ENCODE peak calls at places on chromosome 1, in six cellular contexts. J is HCT116, W is GM23338, X is SK-N-SH, L is GM12878, D is Panc1. A is an unnamed sample.

GRCh38 chr1:222798111-222798510 is 16.7 kb upstream of the DISP1 start:
- DNase-seq in J (no peak), W (no peak), X (no peak), L (no peak), D (no peak), A (no peak)

GRCh38 chr1:237838320-237838719 is 52.4 kb downstream of the ZP4 start:
- DNase-seq in J (no peak), W (no peak), X (no peak), L (no peak), D (no peak), A (no peak)

GRCh38 chr1:29586215-29586614 is 349.9 kb downstream of the PTPRU start:
- DNase-seq in J (no peak), W (no peak), X (no peak), L (no peak), D (no peak), A (no peak)

GRCh38 chr1:8394456-8395321 is 76.8 kb downstream of the SLC45A1 start:
- DNase-seq in J (no peak), W (no peak), X (no peak), L (no peak), D (peak; percentile 70), A (no peak)

GRCh38 chr1:169546087-169546995 is 39.9 kb downstream of the F5 start:
- DNase-seq in J (peak; percentile 65), W (peak; percentile 90), X (peak; percentile 14), L (peak; percentile 40), D (peak; percentile 50), A (peak; percentile 28)

GRCh38 chr1:59128784-59129227 is 168.1 kb upstream of the FGGY start:
- DNase-seq in J (no peak), W (peak; percentile 54), X (no peak), L (no peak), D (no peak), A (no peak)

GRCh38 chr1:7702365-7702764 is 68.7 kb upstream of the VAMP3 start:
- DNase-seq in J (no peak), W (peak; percentile 62), X (no peak), L (no peak), D (no peak), A (no peak)

GRCh38 chr1:29639741-29640427 is 403.6 kb downstream of the PTPRU start:
- DNase-seq in J (peak; percentile 58), W (no peak), X (no peak), L (no peak), D (no peak), A (no peak)

GRCh38 chr1:3944621-3944914 is 44.5 kb upstream of the C1orf174 start:
- DNase-seq in J (no peak), W (no peak), X (no peak), L (no peak), D (no peak), A (no peak)

GRCh38 chr1:200654660-200655059 is 15.0 kb downstream of the DDX59 start:
- DNase-seq in J (no peak), W (no peak), X (no peak), L (no peak), D (no peak), A (no peak)

GRCh38 chr1:200658037-200658808 is 11.5 kb downstream of the DDX59 start:
- DNase-seq in J (no peak), W (no peak), X (no peak), L (no peak), D (no peak), A (no peak)

GRCh38 chr1:200660719-200661118 is 9.0 kb downstream of the DDX59 start:
- DNase-seq in J (no peak), W (no peak), X (no peak), L (no peak), D (no peak), A (no peak)

DNA sequence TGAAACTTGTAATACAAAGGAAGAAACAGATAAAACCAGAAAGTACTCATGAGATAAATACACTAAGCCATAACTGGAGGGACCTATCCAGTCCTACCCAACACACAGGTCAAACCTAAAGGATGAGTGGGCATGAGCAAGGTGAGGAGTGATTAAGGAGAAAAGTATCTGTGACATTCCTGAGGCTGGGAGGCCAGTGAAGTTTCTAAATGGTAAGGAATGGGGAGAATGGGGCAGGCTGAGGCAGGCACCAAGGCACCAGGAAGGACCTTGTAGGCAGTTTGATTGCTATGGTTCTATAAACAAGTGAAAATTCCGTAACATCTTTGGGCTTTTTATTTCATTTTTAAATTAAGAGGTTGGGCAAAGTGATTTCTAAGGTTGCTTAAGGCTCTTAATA is 10.4 kb downstream of the DDX59 start:
- DNase-seq in J (peak; percentile 63), W (peak; percentile 36), X (no peak), L (no peak), D (no peak), A (no peak)
- TF ChIP-seq REST in J (no peak), W (no peak), X (no peak), L (no peak), D (no peak), A (no peak)

GRCh38 chr1:54153548-54154439 is 994 bp upstream of the CDCP2 start:
- DNase-seq in J (no peak), W (peak; percentile 64), X (no peak), L (no peak), D (no peak), A (peak; percentile 47)

GRCh38 chr1:54151013-54151412 is 1.8 kb downstream of the CDCP2 start:
- DNase-seq in J (no peak), W (no peak), X (no peak), L (no peak), D (no peak), A (no peak)

GRCh38 chr1:54149734-54150133 is 3.1 kb downstream of the CDCP2 start:
- DNase-seq in J (no peak), W (no peak), X (no peak), L (no peak), D (no peak), A (no peak)

GRCh38 chr1:54156986-54157385 is 4.2 kb upstream of the CDCP2 start:
- DNase-seq in J (no peak), W (no peak), X (no peak), L (no peak), D (no peak), A (no peak)

GRCh38 chr1:54152696-54153095 is at the start of gene CDCP2:
- DNase-seq in J (no peak), W (no peak), X (no peak), L (no peak), D (no peak), A (no peak)
- H3K4me3 ChIP-seq in J (no peak within 1 kb of the TSS), W (no peak within 1 kb of the TSS), X (no peak within 1 kb of the TSS), L (no peak within 1 kb of the TSS), D (no peak within 1 kb of the TSS), A (no peak within 1 kb of the TSS)

GRCh38 chr1:153532769-153533599 is 2.8 kb downstream of the S100A6 start:
- DNase-seq in J (peak; percentile 81), W (peak; percentile 97), X (no peak), L (no peak), D (no peak), A (peak; percentile 79)
- TF ChIP-seq REST in J (no peak), W (no peak), X (no peak), L (no peak), D (no peak), A (no peak)

DNA sequence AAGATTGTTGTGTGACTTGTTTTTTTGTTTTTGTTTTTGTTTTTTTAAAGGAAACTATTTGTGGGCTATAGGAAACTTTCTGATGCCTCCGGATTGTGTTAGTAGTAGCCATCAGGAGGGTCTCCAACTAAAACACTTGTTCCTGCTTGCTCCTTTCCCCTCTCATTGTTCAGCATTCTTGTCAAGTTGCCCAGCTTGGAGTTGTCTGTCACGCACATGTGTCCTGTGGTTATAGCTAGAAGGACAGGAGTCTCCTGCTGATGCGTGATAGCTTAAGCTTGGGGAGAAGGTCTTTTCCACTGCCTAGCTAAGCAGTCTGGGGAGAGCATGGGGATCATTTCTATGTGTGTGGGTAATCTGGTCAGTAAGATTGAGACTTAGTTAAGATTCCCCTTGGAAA is 3.2 kb upstream of the LYPLA2 start:
- DNase-seq in J (no peak), W (no peak), X (no peak), L (no peak), D (no peak), A (no peak)
- H3K4me3 ChIP-seq in J (no peak overlapping the region), W (no peak overlapping the region), X (no peak overlapping the region), L (no peak overlapping the region), D (no peak overlapping the region), A (no peak overlapping the region)

DNA sequence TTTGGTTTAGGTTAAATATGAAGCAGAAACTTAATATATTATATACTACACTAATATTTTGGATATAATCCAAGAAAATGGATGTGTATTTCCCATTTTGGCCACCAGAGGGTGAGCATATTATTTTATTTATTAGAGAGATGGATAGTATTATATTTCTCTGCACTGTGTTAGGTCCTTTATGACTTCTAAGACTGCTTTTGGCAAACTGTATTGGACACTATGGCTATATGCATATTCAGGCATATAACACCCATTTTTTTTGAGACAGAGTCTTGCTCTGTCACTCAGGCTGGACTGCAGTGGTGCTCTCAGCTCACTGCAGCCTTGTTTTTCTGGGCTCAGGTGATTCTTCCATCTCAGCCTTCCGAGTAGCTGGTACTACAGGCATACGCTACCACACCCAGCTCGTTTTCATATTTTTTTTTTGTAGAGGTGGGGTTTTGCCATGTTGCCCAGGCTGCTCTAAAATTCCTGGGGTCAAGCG is 17.8 kb upstream of the PGM1 start:
- DNase-seq in J (peak; percentile 16), W (peak; percentile 44), X (peak; percentile 27), L (no peak), D (peak; percentile 33), A (no peak)
- TF ChIP-seq REST in J (no peak), W (no peak), X (no peak), L (no peak), D (no peak), A (no peak)

DNA sequence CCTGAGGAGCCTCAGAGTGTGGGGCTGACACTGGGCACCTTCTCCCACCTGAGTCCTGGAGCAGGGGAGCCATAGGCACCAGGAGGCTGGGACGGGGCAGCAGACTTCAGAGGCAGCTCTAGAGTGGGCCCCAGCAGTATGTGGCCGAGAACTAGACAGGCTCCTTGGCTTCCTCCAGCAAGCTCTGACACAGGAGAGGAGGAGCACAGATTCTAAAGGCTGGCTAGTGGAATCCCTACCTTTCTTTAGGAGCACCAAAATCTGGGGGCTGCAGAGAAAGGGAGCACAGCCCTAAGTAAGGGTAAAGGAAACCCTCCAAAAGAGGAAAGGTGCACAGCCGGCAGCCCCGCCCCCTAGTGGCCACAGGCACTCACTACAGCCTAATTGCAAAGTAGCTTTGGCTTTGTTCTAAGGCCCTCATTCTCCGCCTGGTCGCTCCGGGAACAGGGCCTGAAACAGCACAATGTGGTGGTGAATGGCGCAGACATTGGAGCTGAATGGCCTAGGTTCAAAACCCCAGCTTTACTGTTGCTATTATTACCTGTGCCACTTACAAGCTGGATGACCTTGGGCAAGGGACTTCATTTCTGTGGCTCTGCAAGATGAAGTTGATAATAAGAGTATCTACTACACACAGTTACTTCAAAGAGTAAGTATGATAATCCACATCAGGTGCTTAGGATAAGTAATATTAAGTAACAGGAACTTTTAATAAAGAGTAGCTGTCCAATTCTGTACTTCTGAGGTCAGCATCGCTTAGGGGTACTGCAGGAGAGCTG is 8.8 kb upstream of the GUCA2A start:
- DNase-seq in J (no peak), W (peak; percentile 86), X (peak; percentile 74), L (no peak), D (peak; percentile 43), A (peak; percentile 64)
- H3K4me3 ChIP-seq in J (no peak overlapping the region), W (no peak overlapping the region), X (peak overlapping the region; percentile 10), L (no peak overlapping the region), D (no peak overlapping the region), A (no peak overlapping the region)

A was measured in HL-60.